ENCODE peak calls at places on chromosomes 2 and 18, in six cellular contexts. L is GM23338, D is SK-N-SH, G is neural progenitor cell, F is PC-3, V is MM.1S. H is an unnamed sample.

GRCh38 chr2:143375376-143375880 is 246.2 kb downstream of the ARHGAP15 start:
- DNase-seq in L (no peak), D (no peak), V (no peak), F (no peak), G (no peak), H (no peak)

GRCh38 chr2:14348247-14348646 is 284.3 kb upstream of the LRATD1 start:
- DNase-seq in F (no peak), V (no peak), G (no peak), L (no peak), D (no peak), H (peak; percentile 10)

GRCh38 chr18:55003695-55004094 is 44.4 kb upstream of the CCDC68 start:
- DNase-seq in F (no peak), L (no peak), D (peak; percentile 54), V (no peak), G (no peak), H (no peak)

GRCh38 chr2:85537600-85538506 is 1.1 kb upstream of the MAT2A start:
- DNase-seq in D (peak; percentile 72), G (peak; percentile 75), F (peak; percentile 31), L (peak; percentile 83), V (peak; percentile 42), H (peak; percentile 62)

GRCh38 chr2:57443985-57444501 is 602.6 kb upstream of the VRK2 start:
- DNase-seq in V (no peak), F (no peak), G (no peak), L (no peak), D (no peak), H (peak; percentile 33)

GRCh38 chr2:9201185-9201891 is 5.3 kb upstream of the ASAP2 start:
- DNase-seq in G (no peak), V (no peak), F (peak; percentile 76), D (no peak), L (no peak), H (peak; percentile 91)

GRCh38 chr2:46461716-46462171 is 17.6 kb upstream of the TMEM247 start:
- DNase-seq in F (no peak), L (no peak), V (peak; percentile 61), G (no peak), D (no peak), H (no peak)

GRCh38 chr18:36066001-36066400 is 1.4 kb downstream of the RPRD1A start:
- DNase-seq in L (no peak), F (peak; percentile 6), G (no peak), V (no peak), D (no peak), H (peak; percentile 57)

GRCh38 chr2:69384618-69385081 is 2.4 kb downstream of the GFPT1 start:
- DNase-seq in G (no peak), L (no peak), F (peak; percentile 9), D (no peak), V (no peak), H (peak; percentile 66)

GRCh38 chr2:208406474-208407451 is at the start of gene PTH2R:
- DNase-seq in V (no peak), F (no peak), G (peak; percentile 67), L (peak; percentile 71), D (peak; percentile 65), H (peak; percentile 23)

GRCh38 chr18:75200071-75200470 is 8.9 kb downstream of the PTGR3 start:
- DNase-seq in D (no peak), F (no peak), L (no peak), V (no peak), G (no peak), H (no peak)

GRCh38 chr18:5895300-5895885 is at the start of gene TMEM200C:
- DNase-seq in F (peak; percentile 37), G (peak; percentile 90), V (peak; percentile 58), D (peak; percentile 86), L (peak; percentile 72), H (peak; percentile 36)

GRCh38 chr2:235936493-235936892 is 231.7 kb downstream of the GBX2 start:
- DNase-seq in D (no peak), F (peak; percentile 44), V (no peak), G (peak; percentile 43), L (peak; percentile 71), H (no peak)

GRCh38 chr2:73284296-73285161 is at the start of gene FBXO41:
- DNase-seq in L (peak; percentile 94), F (peak; percentile 32), V (peak; percentile 82), G (peak; percentile 81), D (peak; percentile 94), H (peak; percentile 48)

GRCh38 chr2:138829326-138829725 is 49.1 kb upstream of the NXPH2 start:
- DNase-seq in F (peak; percentile 78), L (peak; percentile 84), D (peak; percentile 49), G (peak; percentile 82), V (peak; percentile 78), H (no peak)

GRCh38 chr2:16745466-16745865 is 79.8 kb upstream of the CYRIA start:
- DNase-seq in G (no peak), F (no peak), V (no peak), L (no peak), D (no peak), H (peak; percentile 15)

GRCh38 chr2:164620873-164621760 is at the start of gene GRB14:
- DNase-seq in F (peak; percentile 31), L (peak; percentile 89), D (peak; percentile 90), V (peak; percentile 80), G (peak; percentile 72), H (peak; percentile 53)

GRCh38 chr2:111694690-111695089 is 189.3 kb downstream of the ANAPC1 start:
- DNase-seq in V (no peak), D (no peak), L (no peak), G (no peak), F (peak; percentile 62), H (peak; percentile 90)

GRCh38 chr2:43146083-43146482 is 80.3 kb downstream of the ZFP36L2 start:
- DNase-seq in V (no peak), L (no peak), D (no peak), F (no peak), G (no peak), H (no peak)

GRCh38 chr2:70484086-70484485 is 69.5 kb downstream of the TGFA start:
- DNase-seq in D (no peak), F (peak; percentile 47), G (no peak), L (no peak), V (no peak), H (no peak)

GRCh38 chr2:240596491-240596931 is 10.0 kb downstream of the CAPN10 start:
- DNase-seq in F (no peak), G (no peak), D (no peak), L (no peak), V (no peak), H (no peak)

GRCh38 chr18:69257861-69258458 is 142.7 kb upstream of the DOK6 start:
- DNase-seq in V (no peak), G (no peak), L (no peak), D (no peak), F (peak; percentile 28), H (peak; percentile 92)

GRCh38 chr18:12769644-12770440 is 67.0 kb downstream of the PSMG2 start:
- DNase-seq in L (no peak), D (no peak), V (no peak), F (no peak), G (no peak), H (no peak)

GRCh38 chr2:239096676-239097427 is 249.0 kb downstream of the TWIST2 start:
- DNase-seq in G (no peak), V (no peak), L (no peak), D (peak; percentile 86), F (no peak), H (no peak)

GRCh38 chr2:231699006-231699405 is 9.3 kb upstream of the PTMA start:
- DNase-seq in F (no peak), G (no peak), D (no peak), V (no peak), L (no peak), H (peak; percentile 50)

GRCh38 chr18:46891742-46892214 is 25.5 kb downstream of the PIAS2 start:
- DNase-seq in V (no peak), F (no peak), G (no peak), L (no peak), D (no peak), H (no peak)

GRCh38 chr2:188292446-188293239 is 969 bp downstream of the GULP1 start:
- DNase-seq in D (peak; percentile 78), F (peak; percentile 86), L (peak; percentile 90), G (peak; percentile 91), V (no peak), H (peak; percentile 80)

GRCh38 chr2:68901199-68901515 is 30.0 kb upstream of the BMP10 start:
- DNase-seq in F (peak; percentile 16), D (no peak), L (peak; percentile 73), V (peak; percentile 58), G (peak; percentile 45), H (no peak)

GRCh38 chr2:84888401-84889276 is 7.8 kb upstream of the TRABD2A start:
- DNase-seq in G (no peak), D (no peak), V (peak; percentile 52), L (no peak), F (no peak), H (peak; percentile 82)

GRCh38 chr18:35267161-35267651 is 22.8 kb downstream of the ZSCAN30 start:
- DNase-seq in V (no peak), F (no peak), L (peak; percentile 89), G (peak; percentile 4), D (peak; percentile 92), H (peak; percentile 54)

DNA sequence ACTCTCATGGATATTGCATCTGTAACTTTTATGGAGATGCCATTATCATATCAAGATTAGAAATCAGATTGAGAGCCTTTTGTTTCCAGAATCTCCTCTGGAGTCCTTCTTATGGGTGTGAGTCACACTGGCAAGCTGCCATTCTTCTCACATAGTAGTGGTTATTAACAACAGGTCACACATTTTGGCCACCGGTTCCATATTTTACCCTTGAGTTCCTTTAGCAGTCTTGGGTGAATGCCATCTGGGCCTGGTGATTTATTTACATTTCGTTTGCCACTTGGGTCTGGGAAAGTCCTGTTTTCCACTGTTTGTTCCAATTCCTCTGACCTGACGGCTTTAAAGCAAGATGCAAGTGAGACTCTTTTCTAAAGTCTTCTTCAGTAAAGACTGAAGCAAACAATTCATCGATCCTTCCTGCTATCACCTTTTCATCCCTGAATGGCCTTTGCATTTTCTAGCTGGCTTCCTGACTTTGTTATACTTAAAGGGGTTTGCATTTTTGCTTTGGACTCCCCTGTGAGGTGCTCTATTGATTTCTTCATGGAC is 80.5 kb upstream of the CAVIN2 start:
- DNase-seq in L (peak; percentile 18), V (no peak), G (peak; percentile 27), D (no peak), F (peak; percentile 55), H (peak; percentile 82)
- TF ChIP-seq EZH2phosphoT487 in L (no peak), V (no peak), G (no peak), D (no peak), F (no peak), H (no peak)

GRCh38 chr2:170937980-170938379 is 8.9 kb downstream of the GORASP2 start:
- DNase-seq in G (no peak), D (no peak), F (no peak), V (no peak), L (no peak), H (no peak)
- H3F3A ChIP-seq in G (peaks cover 3% of the 10 kb centered on the region), D (peaks cover 5% of the 10 kb centered on the region), F (no peaks in the 10 kb centered on the region), V (no peaks in the 10 kb centered on the region), L (no peaks in the 10 kb centered on the region), H (peaks cover 20% of the 10 kb centered on the region)

GRCh38 chr2:113263546-113263945 is 15.2 kb downstream of the PAX8 start:
- DNase-seq in G (no peak), F (no peak), V (no peak), D (no peak), L (no peak), H (no peak)
- H3K4me3 ChIP-seq in G (no peak overlapping the region), F (no peak overlapping the region), V (no peak overlapping the region), D (no peak overlapping the region), L (no peak overlapping the region), H (no peak overlapping the region)

DNA sequence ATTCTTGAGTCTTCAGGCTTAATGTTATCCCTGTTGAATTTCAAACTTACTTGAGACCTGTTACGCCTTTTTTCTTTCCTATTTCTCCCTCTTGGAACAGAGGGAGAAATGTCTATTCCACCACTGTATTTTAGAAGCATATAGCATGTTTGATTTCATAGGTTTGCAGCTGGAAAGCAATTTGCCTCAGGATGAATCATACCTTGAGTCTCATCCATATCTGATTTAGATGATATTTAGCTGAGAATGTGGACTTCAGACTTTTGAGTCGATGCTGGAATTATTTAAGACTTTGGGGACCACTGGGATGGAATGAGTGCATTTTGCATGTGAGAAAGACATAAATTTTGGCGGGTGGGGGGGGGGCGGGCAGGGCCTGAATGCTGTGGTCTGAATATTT is 282.8 kb upstream of the STON1 start:
- DNase-seq in F (no peak), D (no peak), V (no peak), G (no peak), L (no peak), H (peak; percentile 52)
- TF ChIP-seq EZH2phosphoT487 in F (no peak), D (no peak), V (no peak), G (no peak), L (no peak), H (no peak)